ENCODE peak calls at places on chromosomes 5 and 9, in four cellular contexts. R, U, W and Q are unnamed samples.

GRCh38 chr5:150054569-150054968 is 31.8 kb downstream of the CSF1R start:
- DNase-seq in W (no peak), U (no peak), R (no peak), Q (no peak)

GRCh38 chr9:134642385-134643181 is 980 bp downstream of the COL5A1 start:
- DNase-seq in R (no peak), W (peak; percentile 59), U (peak; percentile 65), Q (no peak)

GRCh38 chr5:157559301-157559700 is 16.3 kb downstream of the ADAM19 start:
- DNase-seq in W (peak; percentile 59), U (no peak), R (no peak), Q (no peak)

GRCh38 chr9:132945186-132946130 is 1.0 kb upstream of the TSC1 start:
- DNase-seq in R (no peak), U (no peak), W (no peak), Q (no peak)

GRCh38 chr5:109936091-109936490 is 246.4 kb downstream of the MAN2A1 start:
- DNase-seq in R (no peak), W (no peak), U (no peak), Q (no peak)

GRCh38 chr9:25678147-25678666 is at the start of gene TUSC1:
- DNase-seq in U (peak; percentile 88), R (peak; percentile 21), W (peak; percentile 60), Q (peak; percentile 86)

GRCh38 chr5:57598756-57599155 is 116.1 kb upstream of the ACTBL2 start:
- DNase-seq in U (no peak), W (peak; percentile 18), R (no peak), Q (no peak)

GRCh38 chr5:141870871-141871270 is 7.3 kb downstream of the PCDH1 start:
- DNase-seq in R (no peak), W (no peak), U (no peak), Q (no peak)

GRCh38 chr5:38948501-38948900 is 102.7 kb downstream of the OSMR start:
- DNase-seq in U (no peak), R (no peak), W (no peak), Q (no peak)

GRCh38 chr5:69083412-69083811 is 10.4 kb upstream of the SLC30A5 start:
- DNase-seq in R (no peak), U (no peak), W (no peak), Q (no peak)

GRCh38 chr5:38022621-38023020 is 182.8 kb upstream of the GDNF start:
- DNase-seq in R (no peak), W (no peak), U (no peak), Q (no peak)

GRCh38 chr5:50962934-50963646 is 296.7 kb downstream of the PARP8 start:
- DNase-seq in W (peak; percentile 78), R (peak; percentile 93), U (no peak), Q (peak; percentile 64)

GRCh38 chr9:214488-215448 is at the start of gene DOCK8:
- DNase-seq in W (peak; percentile 9), R (peak; percentile 67), U (peak; percentile 85), Q (peak; percentile 92)

GRCh38 chr5:55509768-55510522 is 24.8 kb downstream of the PLPP1 start:
- DNase-seq in R (no peak), W (no peak), U (no peak), Q (no peak)

GRCh38 chr9:99852617-99853016 is 30.9 kb downstream of the NR4A3 start:
- DNase-seq in R (no peak), U (no peak), W (no peak), Q (no peak)

GRCh38 chr9:91904541-91905236 is 45.3 kb downstream of the ROR2 start:
- DNase-seq in W (no peak), U (no peak), R (no peak), Q (no peak)

GRCh38 chr5:137332296-137332695 is 166.8 kb downstream of the SPOCK1 start:
- DNase-seq in U (no peak), W (no peak), R (no peak), Q (no peak)

GRCh38 chr5:145660897-145661650 is 174.1 kb downstream of the PRELID2 start:
- DNase-seq in W (no peak), R (no peak), U (no peak), Q (no peak)

GRCh38 chr5:3601060-3601710 is 5.6 kb downstream of the IRX1 start:
- DNase-seq in R (no peak), W (no peak), U (no peak), Q (no peak)

GRCh38 chr5:106331415-106331814 is 1339.3 kb downstream of the EFNA5 start:
- DNase-seq in R (no peak), W (no peak), U (no peak), Q (no peak)

GRCh38 chr5:146041180-146041789 is 64.1 kb downstream of the PLAC8L1 start:
- DNase-seq in W (peak; percentile 33), U (no peak), R (no peak), Q (no peak)

GRCh38 chr9:113589407-113589806 is 125.9 kb downstream of the RGS3 start:
- DNase-seq in W (no peak), U (no peak), R (no peak), Q (peak; percentile 61)

GRCh38 chr5:64506567-64507321 is 929 bp downstream of the RGS7BP start:
- DNase-seq in W (no peak), U (no peak), R (peak; percentile 10), Q (peak; percentile 45)

GRCh38 chr9:36461341-36461740 is 61.3 kb upstream of the RNF38 start:
- DNase-seq in U (no peak), R (no peak), W (no peak), Q (no peak)

GRCh38 chr5:93151121-93151520 is 429.9 kb downstream of the NR2F1-AS1 start:
- DNase-seq in W (peak; percentile 21), R (no peak), U (no peak), Q (no peak)

GRCh38 chr5:133794771-133795391 is 173.5 kb downstream of the C5orf15 start:
- DNase-seq in W (no peak), U (no peak), R (no peak), Q (no peak)

GRCh38 chr9:93297659-93298497 is 113.9 kb downstream of the WNK2 start:
- DNase-seq in U (peak; percentile 51), W (no peak), R (peak; percentile 5), Q (peak; percentile 41)